ENCODE peak calls at places on chromosomes 3 and 15, in four cellular contexts. K is HCT116, P is HepG2, Z is K562. R is an unnamed sample.

GRCh38 chr15:77002954-77003912 is 8.3 kb downstream of the PSTPIP1 start:
- DNase-seq in K (no peak), P (no peak), Z (no peak), R (no peak)

GRCh38 chr15:68343579-68344225 is 66.2 kb downstream of the FEM1B start:
- DNase-seq in K (no peak), P (no peak), Z (no peak), R (no peak)

GRCh38 chr15:82105458-82106205 is 59.8 kb upstream of the MEX3B start:
- DNase-seq in K (no peak), P (peak), Z (no peak), R (no peak)

GRCh38 chr3:160343132-160343531 is 55.9 kb downstream of the IFT80 start:
- DNase-seq in K (no peak), P (peak), Z (peak), R (no peak)

GRCh38 chr3:99175276-99175801 is 273.8 kb upstream of the DCBLD2 start:
- DNase-seq in K (no peak), P (no peak), Z (no peak), R (no peak)

GRCh38 chr15:50484781-50485180 is 60.6 kb downstream of the USP8 start:
- DNase-seq in K (no peak), P (no peak), Z (no peak), R (no peak)

GRCh38 chr3:54574906-54575305 is 353.0 kb downstream of the LRTM1 start:
- DNase-seq in K (no peak), P (no peak), Z (no peak), R (no peak)

GRCh38 chr3:105837947-105838346 is 30.9 kb downstream of the CBLB start:
- DNase-seq in K (no peak), P (no peak), Z (no peak), R (no peak)

GRCh38 chr15:101675796-101676582 is 23.8 kb upstream of the TM2D3 start:
- DNase-seq in K (no peak), P (no peak), Z (no peak), R (no peak)

GRCh38 chr3:11622846-11623550 is 20.7 kb downstream of the VGLL4 start:
- DNase-seq in K (no peak), P (peak), Z (no peak), R (no peak)

GRCh38 chr3:188978772-188979171 is 193.0 kb upstream of the TPRG1 start:
- DNase-seq in K (no peak), P (peak), Z (no peak), R (no peak)

GRCh38 chr15:57720861-57721260 is 14.3 kb downstream of the POLR2M start:
- DNase-seq in K (no peak), P (no peak), Z (no peak), R (no peak)

GRCh38 chr3:157156844-157157635 is 2.9 kb downstream of the CCNL1 start:
- DNase-seq in K (no peak), P (peak), Z (peak), R (no peak)

GRCh38 chr15:49155834-49156627 is 632 bp upstream of the COPS2 start:
- DNase-seq in K (no peak), P (peak), Z (no peak), R (no peak)

GRCh38 chr3:42114130-42114529 is 23.0 kb downstream of the TRAK1 start:
- DNase-seq in K (no peak), P (no peak), Z (no peak), R (no peak)

GRCh38 chr3:126266291-126266840 is 86.0 kb upstream of the ALDH1L1 start:
- DNase-seq in K (no peak), P (no peak), Z (no peak), R (no peak)

GRCh38 chr3:146650691-146651090 is 45.5 kb upstream of the PLSCR5 start:
- DNase-seq in K (no peak), P (no peak), Z (no peak), R (no peak)

GRCh38 chr3:164194842-164195241 is 883.5 kb downstream of the SI start:
- DNase-seq in K (no peak), P (peak), Z (no peak), R (no peak)

GRCh38 chr3:99686955-99687612 is 48.7 kb downstream of the COL8A1 start:
- DNase-seq in K (peak), P (peak), Z (peak), R (peak)

GRCh38 chr3:8069471-8069870 is 432.2 kb upstream of the LMCD1 start:
- DNase-seq in K (no peak), P (no peak), Z (no peak), R (no peak)

GRCh38 chr15:29126821-29127461 is 142.7 kb downstream of the NSMCE3 start:
- DNase-seq in K (no peak), P (no peak), Z (peak), R (no peak)

GRCh38 chr3:16290827-16291196 is 25.8 kb downstream of the OXNAD1 start:
- DNase-seq in K (no peak), P (no peak), Z (no peak), R (no peak)

GRCh38 chr3:37920156-37920686 is 58.5 kb downstream of the CTDSPL start:
- DNase-seq in K (no peak), P (no peak), Z (no peak), R (no peak)

GRCh38 chr3:183224581-183224980 is 28.5 kb upstream of the B3GNT5 start:
- DNase-seq in K (no peak), P (no peak), Z (no peak), R (no peak)

GRCh38 chr3:195451373-195452000 is 8.7 kb upstream of the ACAP2 start:
- DNase-seq in K (no peak), P (no peak), Z (no peak), R (no peak)

GRCh38 chr3:14137004-14137403 is 12.2 kb downstream of the TMEM43 start:
- DNase-seq in K (no peak), P (no peak), Z (no peak), R (no peak)

GRCh38 chr15:95106781-95107180 is 875.4 kb downstream of the MCTP2 start:
- DNase-seq in K (no peak), P (no peak), Z (no peak), R (no peak)

GRCh38 chr3:161648071-161648470 is 151.5 kb downstream of the OTOL1 start:
- DNase-seq in K (no peak), P (no peak), Z (no peak), R (no peak)

GRCh38 chr3:10935846-10936631 is 56.5 kb upstream of the SLC6A1 start:
- DNase-seq in K (no peak), P (no peak), Z (no peak), R (no peak)

GRCh38 chr3:192566706-192567290 is 160.5 kb downstream of the FGF12 start:
- DNase-seq in K (peak), P (peak), Z (peak), R (peak)

GRCh38 chr3:23421811-23422510 is 218.8 kb downstream of the UBE2E2 start:
- DNase-seq in K (no peak), P (no peak), Z (no peak), R (no peak)

DNA sequence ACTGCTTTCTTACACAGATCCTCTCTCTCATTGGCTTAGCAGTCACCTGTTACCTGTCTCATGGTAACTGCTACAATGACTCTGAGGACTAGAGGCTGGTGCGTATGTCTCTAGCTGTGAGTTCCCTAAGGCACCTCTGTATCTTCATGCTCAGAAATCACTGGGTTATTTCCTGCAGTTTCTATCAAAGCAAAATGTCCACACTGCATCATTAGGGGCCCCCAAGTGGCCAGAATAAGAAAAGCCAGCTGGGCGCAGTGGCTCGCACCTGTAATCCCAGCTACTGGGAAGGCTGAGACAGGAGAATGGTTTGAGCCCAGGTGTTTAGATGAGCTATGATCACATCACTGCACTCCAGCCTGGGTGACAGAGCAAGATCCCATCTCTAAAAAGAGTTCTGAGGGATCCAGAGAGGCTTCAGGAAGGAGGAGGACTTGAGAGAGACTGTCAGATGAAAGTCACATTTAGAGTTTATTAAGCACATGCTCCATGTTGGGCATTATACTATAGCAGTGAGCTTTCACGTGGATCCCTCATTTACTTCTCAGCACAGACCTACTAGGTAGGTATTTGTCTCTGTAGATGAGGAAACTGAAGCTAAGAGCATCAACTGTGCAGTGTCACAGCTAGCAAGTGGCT is 2.3 kb upstream of the VPS18 start:
- DNase-seq in K (peak), P (peak), Z (peak), R (no peak)
- TF ChIP-seq TCF7L2 in K (no peak), P (no peak), Z (no peak), R (no peak)

GRCh38 chr15:35362195-35362829 is 183.7 kb downstream of the DPH6 start:
- DNase-seq in K (no peak), P (no peak), Z (no peak), R (no peak)
- TF ChIP-seq TCF7L2 in K (no peak), P (no peak), Z (no peak), R (no peak)

GRCh38 chr15:87715252-87715651 is 541.3 kb downstream of the NTRK3 start:
- DNase-seq in K (no peak), P (no peak), Z (no peak), R (no peak)

GRCh38 chr15:87720235-87720634 is 536.3 kb downstream of the NTRK3 start:
- DNase-seq in K (no peak), P (no peak), Z (no peak), R (no peak)

GRCh38 chr15:87712211-87712610 is 544.3 kb downstream of the NTRK3 start:
- DNase-seq in K (no peak), P (no peak), Z (no peak), R (no peak)

GRCh38 chr15:87713405-87713995 is 543.0 kb downstream of the NTRK3 start:
- DNase-seq in K (no peak), P (no peak), Z (no peak), R (no peak)

DNA sequence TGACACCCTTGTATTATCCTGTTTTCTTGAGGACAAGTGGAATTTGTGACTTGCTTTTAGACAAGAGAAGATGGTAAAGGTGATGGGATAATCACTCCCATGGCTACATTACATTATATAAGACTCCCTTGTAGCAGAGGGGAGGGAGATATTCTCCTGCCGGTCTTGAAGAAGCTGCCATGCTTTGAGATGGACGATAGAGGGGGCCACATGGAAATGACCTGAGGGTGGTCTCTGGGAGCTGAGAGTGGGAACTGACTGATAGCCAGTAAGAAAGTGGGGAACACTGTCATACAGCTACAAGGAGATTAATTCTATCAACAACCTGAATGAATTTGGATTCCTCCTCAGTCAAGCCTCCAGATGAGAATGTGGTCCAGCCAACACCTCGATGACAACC is 540.1 kb downstream of the NTRK3 start:
- DNase-seq in K (no peak), P (no peak), Z (no peak), R (no peak)
- TF ChIP-seq TCF7L2 in K (no peak), P (no peak), Z (no peak), R (no peak)

DNA sequence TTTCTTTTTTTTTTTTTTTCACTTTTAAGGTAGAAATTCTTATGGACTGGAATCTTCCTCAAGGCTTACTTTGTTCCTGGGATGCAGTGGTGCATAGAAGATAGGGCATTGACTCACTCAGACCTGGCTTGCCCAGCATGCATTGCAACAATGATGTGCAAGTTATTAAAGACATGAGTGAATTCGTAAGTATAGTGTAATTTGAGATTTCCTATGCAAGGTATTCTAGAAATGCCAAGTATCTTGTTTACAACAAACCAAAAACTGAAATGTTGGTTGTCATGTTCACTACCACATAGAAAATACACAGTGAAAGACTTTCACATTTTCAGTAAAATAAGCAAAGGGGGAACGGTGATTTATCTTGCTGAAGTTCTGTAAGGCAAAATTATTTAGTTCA is 56.5 kb upstream of the FNDC3B start:
- DNase-seq in K (no peak), P (no peak), Z (no peak), R (no peak)
- TF ChIP-seq TCF7L2 in K (no peak), P (no peak), Z (no peak), R (no peak)

DNA sequence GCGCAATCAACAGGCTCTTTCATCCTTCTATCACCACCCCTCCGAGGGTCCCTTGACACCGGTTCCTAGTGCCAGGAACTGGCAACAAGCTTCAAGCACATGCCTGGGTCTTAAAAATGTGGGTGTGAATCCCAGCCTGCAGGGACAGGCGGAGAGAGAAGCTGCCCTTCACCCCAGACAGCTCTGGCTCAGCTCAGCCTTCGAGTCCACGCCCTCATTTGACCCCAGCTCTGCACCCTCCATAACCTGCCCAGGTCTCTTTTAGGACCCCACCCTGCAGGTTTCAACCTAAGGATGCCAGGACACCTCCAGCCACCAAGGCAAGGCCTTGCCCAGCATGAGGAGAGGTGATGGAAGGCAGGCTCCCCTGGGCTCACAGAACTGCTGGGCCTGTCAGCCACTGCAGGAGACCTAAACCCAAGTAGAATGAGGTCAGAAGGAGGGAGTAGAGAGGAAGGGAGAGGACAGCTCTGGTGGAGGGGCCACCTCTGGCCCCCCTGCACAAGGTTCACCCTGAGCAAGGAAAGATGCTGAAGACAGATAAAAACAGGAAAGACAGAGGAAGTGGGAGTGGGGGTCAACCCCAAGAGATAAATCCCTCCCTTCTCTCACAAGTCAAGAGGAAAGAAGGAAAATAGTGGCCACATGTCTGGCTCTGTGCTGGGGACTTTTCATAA is 2.6 kb upstream of the LOXL1 start:
- DNase-seq in K (no peak), P (no peak), Z (no peak), R (no peak)
- TF ChIP-seq TCF7L2 in K (no peak), P (no peak), Z (no peak), R (no peak)

GRCh38 chr3:197880361-197881339 is 69.3 kb upstream of the RPL35A start:
- DNase-seq in K (no peak), P (peak), Z (no peak), R (no peak)

GRCh38 chr3:197874653-197875052 is 75.3 kb upstream of the RPL35A start:
- DNase-seq in K (no peak), P (no peak), Z (no peak), R (no peak)

GRCh38 chr3:197881601-197882000 is 68.4 kb upstream of the RPL35A start:
- DNase-seq in K (no peak), P (no peak), Z (no peak), R (no peak)

GRCh38 chr3:197877902-197878301 is 72.1 kb upstream of the RPL35A start:
- DNase-seq in K (no peak), P (no peak), Z (no peak), R (no peak)

GRCh38 chr3:197878427-197878826 is 71.6 kb upstream of the RPL35A start:
- DNase-seq in K (no peak), P (no peak), Z (no peak), R (no peak)
- TF ChIP-seq TCF7L2 in K (no peak), P (no peak), Z (no peak), R (no peak)

GRCh38 chr3:178131801-178132200 is 404.4 kb upstream of the KCNMB2 start:
- DNase-seq in K (no peak), P (no peak), Z (no peak), R (no peak)
- TF ChIP-seq TCF7L2 in K (no peak), P (no peak), Z (no peak), R (no peak)

DNA sequence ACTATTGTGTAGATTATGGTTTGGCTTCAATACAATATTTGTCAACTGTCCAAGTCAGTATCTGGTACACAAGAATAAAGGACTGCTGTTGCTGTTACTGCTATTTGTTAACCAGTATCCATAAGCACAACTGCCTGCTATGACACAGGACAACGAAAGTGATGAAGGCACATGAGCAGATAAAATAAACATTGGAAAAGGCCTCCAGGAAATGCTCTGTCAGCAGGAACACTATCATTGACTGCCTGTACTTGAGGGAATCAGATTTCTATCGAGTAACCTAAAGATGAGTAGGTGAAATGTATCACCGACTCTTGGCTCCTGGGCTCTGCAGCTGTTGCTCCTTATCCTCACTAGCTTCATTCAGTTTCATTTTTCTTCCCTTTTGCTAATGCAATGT is 56.5 kb downstream of the FMN1 start:
- DNase-seq in K (no peak), P (no peak), Z (no peak), R (no peak)
- TF ChIP-seq TCF7L2 in K (no peak), P (no peak), Z (no peak), R (no peak)

GRCh38 chr3:149970716-149971402 is at the start of gene PFN2:
- DNase-seq in K (peak), P (peak), Z (peak), R (no peak)
- TF ChIP-seq TCF7L2 in K (no peak), P (no peak), Z (no peak), R (no peak)

R was measured in Panc1.